ENCODE peak calls at places on chromosomes 5 and 9, in nine cellular contexts. G is dorsolateral prefrontal cortex, O is GM12865, F is A549, P is fibroblast of villous mesenchyme, B is brain microvascular endothelial cell, E is fibroblast of lung, W is BJ, S is bronchial epithelial cell. U is an unnamed sample.

GRCh38 chr5:112310746-112311145 is 108.3 kb downstream of the EPB41L4A start:
- DNase-seq in G (no peak), O (no peak), F (no peak), P (no peak), B (peak; percentile 9), E (no peak), W (no peak), S (no peak), U (no peak)

GRCh38 chr9:17627641-17628040 is 48.8 kb downstream of the SH3GL2 start:
- DNase-seq in G (no peak), O (no peak), F (no peak), P (no peak), B (no peak), E (peak; percentile 57), W (no peak), S (no peak), U (no peak)

GRCh38 chr5:40877371-40877988 is 31.8 kb upstream of the C7 start:
- DNase-seq in G (no peak), O (no peak), F (no peak), P (no peak), B (no peak), E (no peak), W (no peak), S (peak; percentile 61), U (no peak)

GRCh38 chr9:95822583-95823431 is 52.7 kb upstream of the ERCC6L2 start:
- DNase-seq in G (no peak), O (peak; percentile 91), F (peak; percentile 41), P (peak; percentile 99), B (peak; percentile 89), E (peak; percentile 96), W (peak; percentile 79), S (peak; percentile 45), U (no peak)

GRCh38 chr5:1857256-1857600 is 25.5 kb downstream of the IRX4 start:
- DNase-seq in G (no peak), O (no peak), F (no peak), P (no peak), B (no peak), E (no peak), W (no peak), S (no peak), U (no peak)

GRCh38 chr9:83570359-83570758 is 32.2 kb upstream of the FRMD3 start:
- DNase-seq in G (no peak), O (no peak), F (no peak), P (peak; percentile 2), B (no peak), E (no peak), W (no peak), S (peak; percentile 76), U (no peak)

GRCh38 chr9:135961811-135962695 is 880 bp upstream of the UBAC1 start:
- DNase-seq in G (no peak), O (no peak), F (no peak), P (no peak), B (no peak), E (no peak), W (no peak), S (no peak), U (peak; percentile 3)

GRCh38 chr9:108297025-108297424 is 558.8 kb downstream of the ACTL7B start:
- DNase-seq in G (no peak), O (no peak), F (no peak), P (peak; percentile 83), B (no peak), E (peak; percentile 98), W (peak; percentile 88), S (no peak), U (no peak)

GRCh38 chr5:57335092-57335491 is 147.5 kb downstream of the ACTBL2 start:
- DNase-seq in G (no peak), O (no peak), F (peak; percentile 72), P (peak; percentile 81), B (peak; percentile 27), E (peak; percentile 87), W (peak; percentile 53), S (peak; percentile 95), U (no peak)

GRCh38 chr5:143355710-143356109 is 47.8 kb downstream of the NR3C1 start:
- DNase-seq in G (no peak), O (peak; percentile 67), F (peak; percentile 94), P (peak; percentile 90), B (peak; percentile 91), E (peak; percentile 93), W (peak; percentile 60), S (peak; percentile 95), U (peak; percentile 36)

DNA sequence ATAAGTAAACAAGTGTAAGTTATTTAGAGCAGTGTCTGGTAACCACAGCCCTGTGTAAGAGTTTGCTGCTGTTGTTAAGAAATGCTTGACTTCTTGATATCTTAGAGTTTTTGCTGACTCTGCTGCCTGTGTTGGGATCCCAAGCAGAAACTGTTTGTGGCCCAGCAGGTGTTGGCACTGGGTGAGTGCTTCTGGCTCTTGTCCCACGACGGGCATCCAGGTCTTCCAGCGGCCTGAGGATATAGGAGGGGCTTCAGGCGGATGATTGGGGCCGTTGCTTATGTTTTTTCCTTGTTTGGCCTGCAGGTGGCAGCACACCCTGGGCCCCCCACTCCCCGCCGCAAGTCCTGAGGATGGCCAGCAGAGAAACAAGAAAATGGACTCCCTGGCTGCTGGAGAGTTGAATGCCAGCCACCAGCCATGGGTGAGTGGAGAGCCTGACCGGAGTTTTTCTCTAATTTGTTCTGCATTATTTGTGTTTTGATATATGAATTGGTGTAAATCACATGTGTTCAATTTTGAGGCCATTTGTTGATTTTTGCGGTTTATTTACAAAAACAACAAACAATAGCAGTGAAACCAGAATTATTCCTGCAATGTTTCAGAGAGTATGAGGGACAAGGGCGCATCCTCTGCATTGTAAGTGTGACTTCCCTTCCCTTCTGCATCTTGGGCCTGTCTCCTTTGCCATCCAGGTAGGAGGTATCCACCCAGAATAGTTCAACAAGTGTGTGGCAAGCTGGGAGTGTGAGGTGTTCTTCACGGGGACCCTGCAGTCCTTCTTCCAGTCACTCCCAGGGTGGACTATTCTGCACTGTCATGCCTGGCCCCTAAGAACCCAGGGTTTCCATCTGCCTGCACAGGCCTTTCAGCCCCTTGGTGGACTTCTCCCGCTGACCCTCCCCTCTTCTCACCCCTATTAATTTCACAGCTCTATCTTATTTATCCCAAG is 50.3 kb downstream of the SLC22A5 start:
- DNase-seq in G (peak; percentile 76), O (peak; percentile 87), F (peak; percentile 84), P (peak; percentile 83), B (peak; percentile 57), E (peak; percentile 80), W (no peak), S (peak; percentile 49), U (peak; percentile 75)
- H3K4me3 ChIP-seq in G (no peak overlapping the region), O (peak overlapping the region; percentile 33), F (no peak overlapping the region), P (no peak overlapping the region), B (no peak overlapping the region), E (no peak overlapping the region), W (no peak overlapping the region), S (no peak overlapping the region), U (peak overlapping the region; percentile 40)

GRCh38 chr9:97831843-97832636 is 21.0 kb upstream of the FOXE1 start:
- DNase-seq in G (no peak), O (no peak), F (no peak), P (no peak), B (no peak), E (no peak), W (no peak), S (peak; percentile 18), U (no peak)

GRCh38 chr9:97830884-97831829 is 21.9 kb upstream of the FOXE1 start:
- DNase-seq in G (no peak), O (no peak), F (no peak), P (no peak), B (no peak), E (no peak), W (no peak), S (peak; percentile 46), U (no peak)
- H3K4me3 ChIP-seq in G (no peak overlapping the region), O (no peak overlapping the region), F (no peak overlapping the region), P (no peak overlapping the region), B (no peak overlapping the region), E (no peak overlapping the region), W (no peak overlapping the region), S (no peak overlapping the region), U (no peak overlapping the region)

GRCh38 chr5:37815913-37816312 is 23.9 kb downstream of the GDNF start:
- DNase-seq in G (no peak), O (no peak), F (no peak), P (no peak), B (no peak), E (no peak), W (no peak), S (no peak), U (no peak)
- H3K4me3 ChIP-seq in G (no peak overlapping the region), O (no peak overlapping the region), F (no peak overlapping the region), P (no peak overlapping the region), B (no peak overlapping the region), E (no peak overlapping the region), W (no peak overlapping the region), S (no peak overlapping the region), U (no peak overlapping the region)

DNA sequence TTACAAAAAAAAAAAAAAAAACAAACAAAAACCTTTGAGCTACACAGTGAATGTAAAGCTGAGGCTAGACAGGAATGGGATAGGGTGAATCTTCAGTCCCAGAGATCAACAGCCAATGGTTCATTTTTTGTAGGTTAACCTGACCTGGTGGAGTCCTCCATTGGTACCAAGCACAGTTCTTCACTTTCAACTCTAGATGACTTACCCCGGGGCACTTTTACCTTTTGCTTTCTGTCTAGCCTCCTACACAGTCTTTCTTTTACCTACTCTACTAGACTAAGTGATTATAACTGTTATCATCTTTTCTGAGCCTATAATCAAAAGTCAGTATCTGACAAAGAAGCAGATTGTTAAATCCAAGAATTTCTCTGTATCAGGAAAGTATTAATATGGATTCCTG is 50.9 kb downstream of the ANXA2R start:
- DNase-seq in G (no peak), O (no peak), F (no peak), P (no peak), B (no peak), E (no peak), W (no peak), S (no peak), U (no peak)
- H3K4me3 ChIP-seq in G (no peak overlapping the region), O (no peak overlapping the region), F (no peak overlapping the region), P (peak overlapping the region; percentile 0), B (peak overlapping the region; percentile 18), E (no peak overlapping the region), W (no peak overlapping the region), S (no peak overlapping the region), U (no peak overlapping the region)

DNA sequence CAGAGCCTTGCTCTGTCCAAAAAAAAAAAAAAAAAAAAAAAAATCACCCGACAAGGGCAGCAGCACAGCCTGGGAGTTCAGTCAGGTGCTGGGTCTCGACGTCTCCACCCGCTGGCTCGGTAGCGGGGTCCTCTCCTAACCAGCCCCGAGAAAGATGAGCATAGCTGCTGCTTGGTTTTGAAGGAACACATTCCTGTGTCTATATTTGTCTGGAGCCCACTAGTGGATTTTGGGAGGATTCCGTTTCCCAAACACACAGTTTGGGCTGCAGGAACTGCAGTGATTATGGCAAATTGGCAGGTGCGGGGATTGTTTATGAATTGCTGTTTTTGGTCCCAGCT is 1.2 kb downstream of the OTULINL start:
- DNase-seq in G (no peak), O (no peak), F (no peak), P (no peak), B (no peak), E (no peak), W (no peak), S (no peak), U (no peak)
- H3K4me3 ChIP-seq in G (peak overlapping the region; percentile 71), O (no peak overlapping the region), F (peak overlapping the region; percentile 96), P (peak overlapping the region; percentile 73), B (no peak overlapping the region), E (no peak overlapping the region), W (no peak overlapping the region), S (no peak overlapping the region), U (no peak overlapping the region)

DNA sequence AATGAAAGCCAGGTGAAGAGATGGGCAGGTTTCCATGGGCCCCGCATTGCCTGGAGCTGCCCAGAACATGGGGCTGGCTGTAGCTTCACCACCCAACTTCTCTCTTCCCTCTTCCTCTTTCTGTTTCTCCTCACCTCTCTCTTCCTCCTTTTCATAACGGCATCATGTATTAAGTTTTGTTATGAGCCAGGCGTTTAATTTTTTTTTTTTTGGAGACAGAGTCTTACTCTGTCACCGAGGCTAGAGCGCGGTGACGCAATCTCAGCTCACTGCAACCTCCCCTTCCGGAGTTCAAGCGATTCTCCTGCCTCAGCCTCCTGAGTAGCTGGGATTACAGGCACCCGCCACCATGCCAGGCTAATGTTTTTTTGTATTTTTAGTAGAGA is 13.0 kb upstream of the SPINK4 start:
- DNase-seq in G (no peak), O (peak; percentile 34), F (no peak), P (no peak), B (no peak), E (no peak), W (no peak), S (no peak), U (no peak)
- H3K4me3 ChIP-seq in G (no peak overlapping the region), O (no peak overlapping the region), F (no peak overlapping the region), P (no peak overlapping the region), B (no peak overlapping the region), E (no peak overlapping the region), W (no peak overlapping the region), S (no peak overlapping the region), U (no peak overlapping the region)